ENCODE peak calls at places on chromosome 18, in seven cellular contexts. One of them, this sample, is unnamed.

GRCh38 chr18:23077493-23078256 is 57.6 kb upstream of the CABLES1 start:
- DNase-seq in tibial nerve: no peak
- DNase-seq in IMR-90: no peak
- DNase-seq in sigmoid colon: no peak
- DNase-seq in adrenal gland: no peak
- DNase-seq in Calu3: peak; percentile 61
- DNase-seq in GM06990: no peak
- DNase-seq in this sample: no peak

GRCh38 chr18:77124452-77124922 is 8.1 kb downstream of the MBP start:
- DNase-seq in tibial nerve: no peak
- DNase-seq in IMR-90: no peak
- DNase-seq in sigmoid colon: peak; percentile 63
- DNase-seq in adrenal gland: no peak
- DNase-seq in Calu3: peak; percentile 70
- DNase-seq in GM06990: peak; percentile 86
- DNase-seq in this sample: peak; percentile 75

GRCh38 chr18:42617086-42617725 is 498.3 kb downstream of the RIT2 start:
- DNase-seq in tibial nerve: no peak
- DNase-seq in IMR-90: no peak
- DNase-seq in sigmoid colon: no peak
- DNase-seq in adrenal gland: no peak
- DNase-seq in Calu3: no peak
- DNase-seq in GM06990: no peak
- DNase-seq in this sample: no peak

GRCh38 chr18:6207119-6207518 is 207.6 kb downstream of the L3MBTL4 start:
- DNase-seq in tibial nerve: no peak
- DNase-seq in IMR-90: peak; percentile 19
- DNase-seq in sigmoid colon: no peak
- DNase-seq in adrenal gland: no peak
- DNase-seq in Calu3: no peak
- DNase-seq in GM06990: no peak
- DNase-seq in this sample: no peak

GRCh38 chr18:9851511-9851910 is 34.3 kb upstream of the TXNDC2 start:
- DNase-seq in tibial nerve: no peak
- DNase-seq in IMR-90: no peak
- DNase-seq in sigmoid colon: no peak
- DNase-seq in adrenal gland: no peak
- DNase-seq in Calu3: no peak
- DNase-seq in GM06990: no peak
- DNase-seq in this sample: no peak

GRCh38 chr18:75207298-75208054 is 1.5 kb downstream of the PTGR3 start:
- DNase-seq in tibial nerve: no peak
- DNase-seq in IMR-90: peak; percentile 73
- DNase-seq in sigmoid colon: no peak
- DNase-seq in adrenal gland: no peak
- DNase-seq in Calu3: no peak
- DNase-seq in GM06990: no peak
- DNase-seq in this sample: peak; percentile 52

GRCh38 chr18:23502516-23503037 is 734 bp upstream of the RMC1 start:
- DNase-seq in tibial nerve: no peak
- DNase-seq in IMR-90: no peak
- DNase-seq in sigmoid colon: no peak
- DNase-seq in adrenal gland: no peak
- DNase-seq in Calu3: no peak
- DNase-seq in GM06990: no peak
- DNase-seq in this sample: no peak

GRCh38 chr18:44942073-44942472 is 261.4 kb downstream of the SETBP1 start:
- DNase-seq in tibial nerve: no peak
- DNase-seq in IMR-90: no peak
- DNase-seq in sigmoid colon: no peak
- DNase-seq in adrenal gland: no peak
- DNase-seq in Calu3: no peak
- DNase-seq in GM06990: no peak
- DNase-seq in this sample: no peak

GRCh38 chr18:21747764-21748693 is 7.4 kb downstream of the MIB1 start:
- DNase-seq in tibial nerve: no peak
- DNase-seq in IMR-90: no peak
- DNase-seq in sigmoid colon: no peak
- DNase-seq in adrenal gland: no peak
- DNase-seq in Calu3: no peak
- DNase-seq in GM06990: no peak
- DNase-seq in this sample: no peak

GRCh38 chr18:63119647-63120046 is 199.9 kb downstream of the BCL2 start:
- DNase-seq in tibial nerve: peak; percentile 25
- DNase-seq in IMR-90: peak; percentile 8
- DNase-seq in sigmoid colon: no peak
- DNase-seq in adrenal gland: peak; percentile 40
- DNase-seq in Calu3: peak; percentile 47
- DNase-seq in GM06990: no peak
- DNase-seq in this sample: no peak
- TF ChIP-seq CTCF in tibial nerve: peak; percentile 64
- TF ChIP-seq CTCF in IMR-90: peak; percentile 34
- TF ChIP-seq CTCF in sigmoid colon: peak; percentile 12
- TF ChIP-seq CTCF in adrenal gland: peak; percentile 15
- TF ChIP-seq CTCF in Calu3: peak; percentile 23
- TF ChIP-seq CTCF in GM06990: peak; percentile 80
- TF ChIP-seq CTCF in this sample: peak; percentile 51

DNA sequence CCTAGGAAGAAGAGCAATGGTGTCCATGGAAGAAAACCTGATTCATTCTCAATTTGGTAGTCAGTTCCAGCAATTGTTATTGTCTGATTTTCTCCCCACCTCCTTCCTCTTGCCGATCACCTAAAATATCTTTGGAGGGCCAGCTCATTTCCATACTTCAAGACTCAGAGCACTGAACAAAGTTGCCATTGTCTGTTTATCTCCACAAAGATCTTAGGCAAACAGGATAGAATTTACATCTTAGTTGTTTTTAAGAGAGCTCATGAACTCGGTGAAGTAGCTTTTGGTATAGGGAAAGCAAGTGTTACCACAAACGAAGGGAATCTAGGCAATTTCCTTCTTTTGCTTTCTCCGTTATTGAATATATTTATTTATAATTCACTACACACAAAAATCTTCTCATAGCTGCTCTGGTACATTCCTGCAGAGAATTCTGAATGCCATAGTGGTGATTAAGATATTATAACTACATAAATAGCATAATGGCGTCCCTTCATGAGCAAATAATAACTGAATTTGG is 41.5 kb upstream of the CHST9 start:
- DNase-seq in tibial nerve: no peak
- DNase-seq in IMR-90: no peak
- DNase-seq in sigmoid colon: no peak
- DNase-seq in adrenal gland: no peak
- DNase-seq in Calu3: peak; percentile 38
- DNase-seq in GM06990: no peak
- DNase-seq in this sample: no peak
- TF ChIP-seq CTCF in tibial nerve: no peak
- TF ChIP-seq CTCF in IMR-90: no peak
- TF ChIP-seq CTCF in sigmoid colon: no peak
- TF ChIP-seq CTCF in adrenal gland: no peak
- TF ChIP-seq CTCF in Calu3: no peak
- TF ChIP-seq CTCF in GM06990: no peak
- TF ChIP-seq CTCF in this sample: no peak

GRCh38 chr18:49055787-49056186 is 105.0 kb upstream of the SMAD7 start:
- DNase-seq in tibial nerve: peak; percentile 51
- DNase-seq in IMR-90: peak; percentile 94
- DNase-seq in sigmoid colon: peak; percentile 93
- DNase-seq in adrenal gland: peak; percentile 45
- DNase-seq in Calu3: no peak
- DNase-seq in GM06990: peak; percentile 44
- DNase-seq in this sample: peak; percentile 74

GRCh38 chr18:49062832-49063226 is 112.1 kb upstream of the SMAD7 start:
- DNase-seq in tibial nerve: no peak
- DNase-seq in IMR-90: no peak
- DNase-seq in sigmoid colon: no peak
- DNase-seq in adrenal gland: no peak
- DNase-seq in Calu3: no peak
- DNase-seq in GM06990: no peak
- DNase-seq in this sample: no peak

GRCh38 chr18:49061239-49061905 is 110.6 kb upstream of the SMAD7 start:
- DNase-seq in tibial nerve: no peak
- DNase-seq in IMR-90: no peak
- DNase-seq in sigmoid colon: no peak
- DNase-seq in adrenal gland: no peak
- DNase-seq in Calu3: no peak
- DNase-seq in GM06990: no peak
- DNase-seq in this sample: no peak

GRCh38 chr18:49061906-49062831 is 111.4 kb upstream of the SMAD7 start:
- DNase-seq in tibial nerve: no peak
- DNase-seq in IMR-90: no peak
- DNase-seq in sigmoid colon: no peak
- DNase-seq in adrenal gland: no peak
- DNase-seq in Calu3: no peak
- DNase-seq in GM06990: no peak
- DNase-seq in this sample: no peak

GRCh38 chr18:49059028-49059670 is 108.4 kb upstream of the SMAD7 start:
- DNase-seq in tibial nerve: no peak
- DNase-seq in IMR-90: peak; percentile 24
- DNase-seq in sigmoid colon: no peak
- DNase-seq in adrenal gland: no peak
- DNase-seq in Calu3: no peak
- DNase-seq in GM06990: no peak
- DNase-seq in this sample: no peak
- TF ChIP-seq CTCF in tibial nerve: no peak
- TF ChIP-seq CTCF in IMR-90: peak; percentile 36
- TF ChIP-seq CTCF in sigmoid colon: no peak
- TF ChIP-seq CTCF in adrenal gland: no peak
- TF ChIP-seq CTCF in Calu3: no peak
- TF ChIP-seq CTCF in GM06990: peak; percentile 11
- TF ChIP-seq CTCF in this sample: no peak

GRCh38 chr18:58496937-58497336 is 132.0 kb downstream of the ALPK2 start:
- DNase-seq in tibial nerve: no peak
- DNase-seq in IMR-90: no peak
- DNase-seq in sigmoid colon: no peak
- DNase-seq in adrenal gland: no peak
- DNase-seq in Calu3: peak; percentile 38
- DNase-seq in GM06990: no peak
- DNase-seq in this sample: no peak
- TF ChIP-seq CTCF in tibial nerve: no peak
- TF ChIP-seq CTCF in IMR-90: no peak
- TF ChIP-seq CTCF in sigmoid colon: no peak
- TF ChIP-seq CTCF in adrenal gland: no peak
- TF ChIP-seq CTCF in Calu3: no peak
- TF ChIP-seq CTCF in GM06990: peak; percentile 50
- TF ChIP-seq CTCF in this sample: peak; percentile 18

GRCh38 chr18:68623342-68623741 is 91.6 kb downstream of the TMX3 start:
- DNase-seq in tibial nerve: peak; percentile 46
- DNase-seq in IMR-90: peak; percentile 84
- DNase-seq in sigmoid colon: peak; percentile 66
- DNase-seq in adrenal gland: no peak
- DNase-seq in Calu3: peak; percentile 60
- DNase-seq in GM06990: no peak
- DNase-seq in this sample: peak; percentile 62
- TF ChIP-seq CTCF in tibial nerve: peak; percentile 33
- TF ChIP-seq CTCF in IMR-90: peak; percentile 89
- TF ChIP-seq CTCF in sigmoid colon: peak; percentile 53
- TF ChIP-seq CTCF in adrenal gland: peak; percentile 43
- TF ChIP-seq CTCF in Calu3: peak; percentile 77
- TF ChIP-seq CTCF in GM06990: peak; percentile 63
- TF ChIP-seq CTCF in this sample: peak; percentile 39

GRCh38 chr18:11154369-11154982 is 5.1 kb upstream of the PIEZO2 start:
- DNase-seq in tibial nerve: no peak
- DNase-seq in IMR-90: peak; percentile 76
- DNase-seq in sigmoid colon: no peak
- DNase-seq in adrenal gland: no peak
- DNase-seq in Calu3: peak; percentile 20
- DNase-seq in GM06990: peak; percentile 43
- DNase-seq in this sample: peak; percentile 52
- TF ChIP-seq CTCF in tibial nerve: peak; percentile 67
- TF ChIP-seq CTCF in IMR-90: peak; percentile 80
- TF ChIP-seq CTCF in sigmoid colon: peak; percentile 20
- TF ChIP-seq CTCF in adrenal gland: peak; percentile 55
- TF ChIP-seq CTCF in Calu3: no peak
- TF ChIP-seq CTCF in GM06990: peak; percentile 45
- TF ChIP-seq CTCF in this sample: peak; percentile 32

GRCh38 chr18:69483574-69483973 is 82.9 kb downstream of the DOK6 start:
- DNase-seq in tibial nerve: no peak
- DNase-seq in IMR-90: no peak
- DNase-seq in sigmoid colon: no peak
- DNase-seq in adrenal gland: no peak
- DNase-seq in Calu3: no peak
- DNase-seq in GM06990: no peak
- DNase-seq in this sample: no peak

GRCh38 chr18:69480460-69480859 is 79.8 kb downstream of the DOK6 start:
- DNase-seq in tibial nerve: no peak
- DNase-seq in IMR-90: no peak
- DNase-seq in sigmoid colon: no peak
- DNase-seq in adrenal gland: no peak
- DNase-seq in Calu3: no peak
- DNase-seq in GM06990: no peak
- DNase-seq in this sample: no peak

GRCh38 chr18:69487488-69488394 is 87.1 kb downstream of the DOK6 start:
- DNase-seq in tibial nerve: no peak
- DNase-seq in IMR-90: no peak
- DNase-seq in sigmoid colon: no peak
- DNase-seq in adrenal gland: no peak
- DNase-seq in Calu3: no peak
- DNase-seq in GM06990: no peak
- DNase-seq in this sample: no peak

GRCh38 chr18:69490072-69490471 is 89.4 kb downstream of the DOK6 start:
- DNase-seq in tibial nerve: no peak
- DNase-seq in IMR-90: no peak
- DNase-seq in sigmoid colon: no peak
- DNase-seq in adrenal gland: no peak
- DNase-seq in Calu3: no peak
- DNase-seq in GM06990: no peak
- DNase-seq in this sample: no peak

DNA sequence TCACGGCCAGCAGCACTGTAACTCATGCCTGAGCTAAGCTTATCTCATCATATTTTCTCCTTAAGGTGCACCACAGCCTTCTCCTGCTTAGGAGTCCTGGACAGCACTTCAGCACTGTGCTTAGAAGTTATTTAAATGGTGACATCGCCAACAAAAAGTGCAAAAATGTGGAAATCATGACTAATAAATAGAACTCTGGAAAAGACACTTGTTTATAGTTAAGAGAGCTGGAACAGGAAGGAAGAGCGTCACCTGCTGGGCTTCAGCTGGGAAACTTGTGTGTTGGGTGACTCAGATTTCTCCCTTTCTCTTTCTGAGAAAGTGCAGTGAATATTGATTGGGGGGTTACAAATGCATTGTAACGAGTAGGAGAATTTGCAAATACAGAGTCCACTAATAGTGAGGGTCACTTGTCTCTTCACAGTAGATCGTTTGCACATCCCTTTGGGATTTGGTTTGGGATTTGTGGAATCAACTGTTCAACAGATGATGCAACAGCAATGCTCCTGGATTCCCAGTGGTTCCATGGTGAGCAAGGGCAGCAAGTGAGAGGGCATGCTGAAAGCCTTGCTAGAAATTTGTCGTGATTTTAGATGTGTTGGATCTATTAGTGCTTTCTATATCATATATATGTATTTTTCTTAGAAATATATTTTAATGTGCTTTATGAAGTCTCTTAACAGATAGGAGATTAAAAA is 84.2 kb downstream of the DOK6 start:
- DNase-seq in tibial nerve: no peak
- DNase-seq in IMR-90: peak; percentile 81
- DNase-seq in sigmoid colon: no peak
- DNase-seq in adrenal gland: no peak
- DNase-seq in Calu3: no peak
- DNase-seq in GM06990: no peak
- DNase-seq in this sample: no peak
- TF ChIP-seq CTCF in tibial nerve: no peak
- TF ChIP-seq CTCF in IMR-90: peak; percentile 54
- TF ChIP-seq CTCF in sigmoid colon: no peak
- TF ChIP-seq CTCF in adrenal gland: no peak
- TF ChIP-seq CTCF in Calu3: no peak
- TF ChIP-seq CTCF in GM06990: peak; percentile 17
- TF ChIP-seq CTCF in this sample: no peak

This sample was measured in GM13976.